ENCODE peak calls at places on chromosomes 11 and 22, in four cellular contexts. Q, D, U and G are unnamed samples. For H3K4me1, the result is how much of the 10 kb centered on the place peaks cover.

GRCh38 chr22:40890881-40891280 is 29.0 kb upstream of the DNAJB7 start:
- DNase-seq in D (no peak), Q (no peak), U (no peak), G (no peak)

GRCh38 chr11:44143987-44144909 is 48.8 kb downstream of the EXT2 start:
- DNase-seq in U (no peak), Q (no peak), D (no peak), G (no peak)

GRCh38 chr22:44091751-44092150 is 67.6 kb downstream of the PARVB start:
- DNase-seq in U (no peak), D (no peak), Q (no peak), G (no peak)

GRCh38 chr22:38850941-38851849 is 7.4 kb upstream of the NPTXR start:
- DNase-seq in U (no peak), Q (no peak), D (no peak), G (no peak)

GRCh38 chr11:71199226-71199815 is 53.1 kb downstream of the SHANK2 start:
- DNase-seq in D (no peak), U (peak), Q (no peak), G (no peak)

GRCh38 chr11:22597062-22597461 is 28.6 kb downstream of the FANCF start:
- DNase-seq in Q (no peak), D (no peak), U (no peak), G (no peak)

GRCh38 chr11:120184371-120184945 is 26.4 kb upstream of the OAF start:
- DNase-seq in Q (peak), U (no peak), D (no peak), G (no peak)

GRCh38 chr22:37777122-37777687 is 30.5 kb upstream of the GCAT start:
- DNase-seq in Q (peak), U (no peak), D (peak), G (peak)

GRCh38 chr11:72736452-72737069 is 15.6 kb downstream of the ARAP1 start:
- DNase-seq in U (peak), Q (no peak), D (peak), G (no peak)

GRCh38 chr11:92423635-92424034 is 199.0 kb downstream of the FAT3 start:
- DNase-seq in D (no peak), Q (no peak), U (no peak), G (no peak)

GRCh38 chr11:91248199-91248807 is 976.3 kb upstream of the FAT3 start:
- DNase-seq in D (peak), Q (no peak), U (no peak), G (no peak)

GRCh38 chr11:115784796-115785521 is 280.7 kb upstream of the CADM1 start:
- DNase-seq in U (peak), Q (no peak), D (no peak), G (no peak)

GRCh38 chr11:84381666-84382065 is 1095.5 kb upstream of the CCDC90B start:
- DNase-seq in Q (no peak), U (no peak), D (no peak), G (no peak)

GRCh38 chr11:59822989-59823566 is 12.5 kb upstream of the MRPL16 start:
- DNase-seq in Q (no peak), U (no peak), D (peak), G (no peak)

GRCh38 chr11:47104337-47104950 is 72.2 kb downstream of the ARFGAP2 start:
- DNase-seq in U (no peak), Q (no peak), D (peak), G (no peak)

GRCh38 chr11:61163714-61164609 is 2.7 kb upstream of the VPS37C start:
- DNase-seq in D (no peak), Q (no peak), U (no peak), G (no peak)

GRCh38 chr11:60498853-60499252 is 6.3 kb downstream of the MS4A12 start:
- DNase-seq in Q (no peak), U (peak), D (peak), G (no peak)

GRCh38 chr11:85787809-85788805 is 22.8 kb downstream of the SYTL2 start:
- DNase-seq in U (no peak), Q (no peak), D (no peak), G (no peak)

GRCh38 chr11:123482225-123482624 is 52.2 kb downstream of the GRAMD1B start:
- DNase-seq in D (no peak), U (no peak), Q (no peak), G (no peak)

GRCh38 chr11:123483465-123483864 is 53.4 kb downstream of the GRAMD1B start:
- DNase-seq in D (no peak), Q (no peak), U (no peak), G (no peak)

GRCh38 chr11:123483058-123483457 is 53.0 kb downstream of the GRAMD1B start:
- DNase-seq in Q (no peak), U (no peak), D (no peak), G (no peak)

GRCh38 chr11:123481647-123482046 is 51.6 kb downstream of the GRAMD1B start:
- DNase-seq in D (no peak), Q (no peak), U (no peak), G (no peak)

GRCh38 chr11:123484448-123484847 is 54.4 kb downstream of the GRAMD1B start:
- DNase-seq in U (no peak), D (no peak), Q (no peak), G (no peak)
- H3K4me1 ChIP-seq in U (under half), D (under half), Q (under half), G (under half)

GRCh38 chr11:74442601-74443000 is 24.7 kb downstream of the KCNE3 start:
- DNase-seq in U (no peak), Q (no peak), D (no peak), G (no peak)

GRCh38 chr11:74446445-74446844 is 20.9 kb downstream of the KCNE3 start:
- DNase-seq in Q (no peak), U (no peak), D (no peak), G (no peak)

GRCh38 chr11:74447720-74448119 is 19.6 kb downstream of the KCNE3 start:
- DNase-seq in U (no peak), Q (no peak), D (no peak), G (no peak)

GRCh38 chr11:74444173-74444832 is 23.0 kb downstream of the KCNE3 start:
- DNase-seq in Q (no peak), D (no peak), U (no peak), G (peak)

DNA sequence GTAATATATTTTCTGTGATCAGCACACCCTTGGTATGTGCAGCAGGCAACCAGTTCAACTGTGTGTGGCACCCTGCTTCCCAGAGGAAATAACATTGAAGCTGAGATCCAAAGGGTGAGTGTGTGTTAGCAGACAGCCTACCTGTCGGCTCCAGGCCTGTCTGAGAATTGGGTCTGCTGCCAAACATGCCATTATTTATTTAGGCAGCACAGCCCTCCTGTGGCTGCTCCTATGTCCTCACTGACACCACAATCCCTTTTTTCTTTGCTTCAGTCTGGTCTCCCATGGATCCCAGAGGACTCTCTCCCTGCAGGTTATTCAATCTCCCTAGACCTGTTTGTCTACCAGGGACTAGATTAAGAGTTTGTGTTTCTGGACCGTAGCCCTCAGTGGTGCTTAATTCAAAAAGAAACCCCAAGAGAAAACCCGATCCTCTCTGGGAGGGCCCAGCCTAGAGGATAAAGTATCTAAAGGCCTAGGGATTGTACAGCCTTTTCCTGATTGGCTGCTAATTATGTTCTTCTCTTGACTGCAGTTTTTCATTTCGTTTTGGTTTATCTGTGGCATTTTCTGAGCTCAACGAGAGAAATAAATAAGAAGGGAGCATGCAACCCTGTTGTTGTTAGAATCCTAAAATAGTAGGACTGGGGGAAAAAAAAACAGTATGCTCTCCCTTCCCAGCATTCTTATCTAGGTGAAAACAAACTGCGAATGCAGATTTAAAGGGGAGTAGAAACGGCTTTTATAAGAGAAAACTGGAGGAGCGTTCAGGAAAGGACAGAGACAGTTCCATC is 24.1 kb downstream of the KCNE3 start:
- DNase-seq in Q (no peak), U (no peak), D (no peak), G (peak)
- H3K4me3 ChIP-seq in Q (no peak), U (no peak), D (no peak), G (no peak)

GRCh38 chr11:130145975-130146776 is 13.4 kb upstream of the ST14 start:
- DNase-seq in D (no peak), Q (no peak), U (no peak), G (peak)
- TF ChIP-seq CTCF in D (peak), Q (no peak), U (no peak), G (no peak)

GRCh38 chr22:20038574-20038973 is 17.7 kb downstream of the TANGO2 start:
- DNase-seq in U (no peak), D (no peak), Q (no peak), G (no peak)
- H3K4me1 ChIP-seq in U (half or more), D (under half), Q (under half), G (under half)